ENCODE peak calls at places on chromosomes 6 and 20, in ten cellular contexts. One of them, this sample, is unnamed. For H3K36me3, the result is how much of the 10 kb centered on the place peaks cover.

GRCh38 chr6:100780648-100781047 is 100.5 kb downstream of the ASCC3 start:
- DNase-seq in tibial artery: no peak
- DNase-seq in heart left ventricle: no peak
- DNase-seq in tibial nerve: no peak
- DNase-seq in BE2C: no peak
- DNase-seq in cardiac muscle cell: no peak
- DNase-seq in adrenal gland: no peak
- DNase-seq in OCI-LY7: no peak
- DNase-seq in astrocyte: no peak
- DNase-seq in hepatocyte: no peak
- DNase-seq in this sample: no peak

GRCh38 chr20:58557713-58558335 is 42.6 kb upstream of the APCDD1L start:
- DNase-seq in tibial artery: no peak
- DNase-seq in heart left ventricle: no peak
- DNase-seq in tibial nerve: no peak
- DNase-seq in BE2C: no peak
- DNase-seq in cardiac muscle cell: no peak
- DNase-seq in adrenal gland: no peak
- DNase-seq in OCI-LY7: no peak
- DNase-seq in astrocyte: no peak
- DNase-seq in hepatocyte: no peak
- DNase-seq in this sample: no peak

GRCh38 chr6:15547379-15547778 is 115.4 kb downstream of the DTNBP1 start:
- DNase-seq in tibial artery: no peak
- DNase-seq in heart left ventricle: no peak
- DNase-seq in tibial nerve: no peak
- DNase-seq in BE2C: no peak
- DNase-seq in cardiac muscle cell: peak
- DNase-seq in adrenal gland: no peak
- DNase-seq in OCI-LY7: no peak
- DNase-seq in astrocyte: no peak
- DNase-seq in hepatocyte: no peak
- DNase-seq in this sample: no peak

GRCh38 chr6:40789143-40789764 is 202.1 kb upstream of the LRFN2 start:
- DNase-seq in tibial artery: no peak
- DNase-seq in heart left ventricle: no peak
- DNase-seq in tibial nerve: no peak
- DNase-seq in BE2C: peak
- DNase-seq in cardiac muscle cell: peak
- DNase-seq in adrenal gland: no peak
- DNase-seq in OCI-LY7: no peak
- DNase-seq in astrocyte: no peak
- DNase-seq in hepatocyte: no peak
- DNase-seq in this sample: no peak

GRCh38 chr6:110185879-110186278 is 5.7 kb downstream of the CDC40 start:
- DNase-seq in tibial artery: no peak
- DNase-seq in heart left ventricle: no peak
- DNase-seq in tibial nerve: no peak
- DNase-seq in BE2C: no peak
- DNase-seq in cardiac muscle cell: no peak
- DNase-seq in adrenal gland: no peak
- DNase-seq in OCI-LY7: no peak
- DNase-seq in astrocyte: no peak
- DNase-seq in hepatocyte: no peak
- DNase-seq in this sample: no peak

GRCh38 chr6:144993870-144994269 is 708.7 kb downstream of the UTRN start:
- DNase-seq in tibial artery: no peak
- DNase-seq in heart left ventricle: no peak
- DNase-seq in tibial nerve: no peak
- DNase-seq in BE2C: no peak
- DNase-seq in cardiac muscle cell: no peak
- DNase-seq in adrenal gland: no peak
- DNase-seq in OCI-LY7: no peak
- DNase-seq in astrocyte: peak
- DNase-seq in hepatocyte: no peak
- DNase-seq in this sample: no peak

GRCh38 chr20:24983896-24984295 is 8.7 kb downstream of the APMAP start:
- DNase-seq in tibial artery: no peak
- DNase-seq in heart left ventricle: no peak
- DNase-seq in tibial nerve: no peak
- DNase-seq in BE2C: no peak
- DNase-seq in cardiac muscle cell: no peak
- DNase-seq in adrenal gland: no peak
- DNase-seq in OCI-LY7: no peak
- DNase-seq in astrocyte: no peak
- DNase-seq in hepatocyte: no peak
- DNase-seq in this sample: no peak

GRCh38 chr6:958531-958930 is 265.6 kb upstream of the EXOC2 start:
- DNase-seq in tibial artery: no peak
- DNase-seq in heart left ventricle: no peak
- DNase-seq in tibial nerve: no peak
- DNase-seq in BE2C: no peak
- DNase-seq in cardiac muscle cell: no peak
- DNase-seq in adrenal gland: no peak
- DNase-seq in OCI-LY7: no peak
- DNase-seq in astrocyte: peak
- DNase-seq in hepatocyte: peak
- DNase-seq in this sample: no peak

GRCh38 chr6:27375613-27376079 is 12.9 kb upstream of the ZNF391 start:
- DNase-seq in tibial artery: no peak
- DNase-seq in heart left ventricle: no peak
- DNase-seq in tibial nerve: no peak
- DNase-seq in BE2C: no peak
- DNase-seq in cardiac muscle cell: no peak
- DNase-seq in adrenal gland: no peak
- DNase-seq in OCI-LY7: no peak
- DNase-seq in astrocyte: no peak
- DNase-seq in hepatocyte: peak
- DNase-seq in this sample: no peak

GRCh38 chr20:57526067-57526884 is 1.3 kb upstream of the CTCFL start:
- DNase-seq in tibial artery: no peak
- DNase-seq in heart left ventricle: no peak
- DNase-seq in tibial nerve: no peak
- DNase-seq in BE2C: peak
- DNase-seq in cardiac muscle cell: no peak
- DNase-seq in adrenal gland: no peak
- DNase-seq in OCI-LY7: peak
- DNase-seq in astrocyte: no peak
- DNase-seq in hepatocyte: no peak
- DNase-seq in this sample: no peak

GRCh38 chr6:4973972-4974885 is 29.6 kb downstream of the RPP40 start:
- DNase-seq in tibial artery: peak
- DNase-seq in heart left ventricle: no peak
- DNase-seq in tibial nerve: peak
- DNase-seq in BE2C: no peak
- DNase-seq in cardiac muscle cell: peak
- DNase-seq in adrenal gland: no peak
- DNase-seq in OCI-LY7: no peak
- DNase-seq in astrocyte: peak
- DNase-seq in hepatocyte: peak
- DNase-seq in this sample: no peak

GRCh38 chr20:35702051-35702823 is 3.0 kb downstream of the ROMO1 start:
- DNase-seq in tibial artery: no peak
- DNase-seq in heart left ventricle: no peak
- DNase-seq in tibial nerve: no peak
- DNase-seq in BE2C: no peak
- DNase-seq in cardiac muscle cell: no peak
- DNase-seq in adrenal gland: no peak
- DNase-seq in OCI-LY7: no peak
- DNase-seq in astrocyte: peak
- DNase-seq in hepatocyte: no peak
- DNase-seq in this sample: no peak

GRCh38 chr6:15956205-15957106 is 172.4 kb upstream of the MYLIP start:
- DNase-seq in tibial artery: no peak
- DNase-seq in heart left ventricle: no peak
- DNase-seq in tibial nerve: peak
- DNase-seq in BE2C: no peak
- DNase-seq in cardiac muscle cell: peak
- DNase-seq in adrenal gland: no peak
- DNase-seq in OCI-LY7: no peak
- DNase-seq in astrocyte: no peak
- DNase-seq in hepatocyte: peak
- DNase-seq in this sample: no peak

GRCh38 chr6:158752613-158753012 is 66.6 kb downstream of the EZR start:
- DNase-seq in tibial artery: no peak
- DNase-seq in heart left ventricle: no peak
- DNase-seq in tibial nerve: no peak
- DNase-seq in BE2C: peak
- DNase-seq in cardiac muscle cell: peak
- DNase-seq in adrenal gland: no peak
- DNase-seq in OCI-LY7: peak
- DNase-seq in astrocyte: no peak
- DNase-seq in hepatocyte: no peak
- DNase-seq in this sample: peak

GRCh38 chr6:147222160-147222838 is 18.1 kb downstream of the STXBP5 start:
- DNase-seq in tibial artery: no peak
- DNase-seq in heart left ventricle: no peak
- DNase-seq in tibial nerve: no peak
- DNase-seq in BE2C: no peak
- DNase-seq in cardiac muscle cell: peak
- DNase-seq in adrenal gland: no peak
- DNase-seq in OCI-LY7: no peak
- DNase-seq in astrocyte: no peak
- DNase-seq in hepatocyte: peak
- DNase-seq in this sample: no peak

GRCh38 chr20:1278993-1279392 is 12.9 kb downstream of the SNPH start:
- DNase-seq in tibial artery: no peak
- DNase-seq in heart left ventricle: no peak
- DNase-seq in tibial nerve: no peak
- DNase-seq in BE2C: no peak
- DNase-seq in cardiac muscle cell: no peak
- DNase-seq in adrenal gland: no peak
- DNase-seq in OCI-LY7: peak
- DNase-seq in astrocyte: no peak
- DNase-seq in hepatocyte: no peak
- DNase-seq in this sample: no peak

GRCh38 chr20:8424010-8424409 is 291.9 kb downstream of the PLCB1 start:
- DNase-seq in tibial artery: no peak
- DNase-seq in heart left ventricle: no peak
- DNase-seq in tibial nerve: no peak
- DNase-seq in BE2C: peak
- DNase-seq in cardiac muscle cell: peak
- DNase-seq in adrenal gland: peak
- DNase-seq in OCI-LY7: no peak
- DNase-seq in astrocyte: peak
- DNase-seq in hepatocyte: no peak
- DNase-seq in this sample: no peak

GRCh38 chr6:140463312-140463710 is 1088.9 kb upstream of the CITED2 start:
- DNase-seq in tibial artery: no peak
- DNase-seq in heart left ventricle: no peak
- DNase-seq in tibial nerve: no peak
- DNase-seq in BE2C: no peak
- DNase-seq in cardiac muscle cell: no peak
- DNase-seq in adrenal gland: no peak
- DNase-seq in OCI-LY7: no peak
- DNase-seq in astrocyte: no peak
- DNase-seq in hepatocyte: no peak
- DNase-seq in this sample: no peak

GRCh38 chr20:24673678-24674570 is 204.5 kb downstream of the SYNDIG1 start:
- DNase-seq in tibial artery: peak
- DNase-seq in heart left ventricle: no peak
- DNase-seq in tibial nerve: no peak
- DNase-seq in BE2C: no peak
- DNase-seq in cardiac muscle cell: peak
- DNase-seq in adrenal gland: no peak
- DNase-seq in OCI-LY7: no peak
- DNase-seq in astrocyte: peak
- DNase-seq in hepatocyte: no peak
- DNase-seq in this sample: no peak

GRCh38 chr20:50574586-50574985 is 64.4 kb downstream of the PTPN1 start:
- DNase-seq in tibial artery: no peak
- DNase-seq in heart left ventricle: no peak
- DNase-seq in tibial nerve: no peak
- DNase-seq in BE2C: no peak
- DNase-seq in cardiac muscle cell: no peak
- DNase-seq in adrenal gland: no peak
- DNase-seq in OCI-LY7: no peak
- DNase-seq in astrocyte: no peak
- DNase-seq in hepatocyte: no peak
- DNase-seq in this sample: no peak
- H3K36me3 ChIP-seq in tibial artery: half or more
- H3K36me3 ChIP-seq in heart left ventricle: under half
- H3K36me3 ChIP-seq in tibial nerve: half or more
- H3K36me3 ChIP-seq in BE2C: under half
- H3K36me3 ChIP-seq in cardiac muscle cell: under half
- H3K36me3 ChIP-seq in adrenal gland: under half
- H3K36me3 ChIP-seq in OCI-LY7: under half
- H3K36me3 ChIP-seq in astrocyte: under half
- H3K36me3 ChIP-seq in hepatocyte: under half
- H3K36me3 ChIP-seq in this sample: half or more

GRCh38 chr6:160734627-160735026 is 32.6 kb downstream of the PLG start:
- DNase-seq in tibial artery: no peak
- DNase-seq in heart left ventricle: no peak
- DNase-seq in tibial nerve: no peak
- DNase-seq in BE2C: no peak
- DNase-seq in cardiac muscle cell: no peak
- DNase-seq in adrenal gland: no peak
- DNase-seq in OCI-LY7: no peak
- DNase-seq in astrocyte: no peak
- DNase-seq in hepatocyte: no peak
- DNase-seq in this sample: no peak
- H3K36me3 ChIP-seq in tibial artery: under half
- H3K36me3 ChIP-seq in heart left ventricle: under half
- H3K36me3 ChIP-seq in tibial nerve: under half
- H3K36me3 ChIP-seq in BE2C: under half
- H3K36me3 ChIP-seq in cardiac muscle cell: under half
- H3K36me3 ChIP-seq in adrenal gland: under half
- H3K36me3 ChIP-seq in OCI-LY7: under half
- H3K36me3 ChIP-seq in astrocyte: under half
- H3K36me3 ChIP-seq in hepatocyte: under half
- H3K36me3 ChIP-seq in this sample: under half

DNA sequence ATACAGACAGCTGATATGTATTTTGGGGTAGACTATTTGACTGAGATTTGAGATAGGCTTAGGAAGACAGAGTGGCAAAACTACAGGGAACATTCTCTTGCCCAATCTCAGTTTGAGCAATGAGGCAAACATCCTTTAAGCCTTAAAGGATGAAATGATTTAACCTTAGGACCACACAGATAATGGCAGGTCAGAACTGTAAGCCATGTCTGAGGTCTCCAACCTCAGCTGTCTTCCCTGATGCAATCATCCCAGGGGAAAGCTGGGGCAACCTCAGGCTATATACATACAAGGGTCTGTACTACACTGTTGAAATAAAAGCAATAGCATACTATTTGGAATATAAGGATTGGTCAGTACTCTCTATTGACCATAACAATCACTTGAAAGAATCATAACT is 83.8 kb upstream of the NUP153 start:
- DNase-seq in tibial artery: no peak
- DNase-seq in heart left ventricle: no peak
- DNase-seq in tibial nerve: no peak
- DNase-seq in BE2C: no peak
- DNase-seq in cardiac muscle cell: peak
- DNase-seq in adrenal gland: no peak
- DNase-seq in OCI-LY7: no peak
- DNase-seq in astrocyte: no peak
- DNase-seq in hepatocyte: no peak
- DNase-seq in this sample: no peak
- H3K36me3 ChIP-seq in tibial artery: half or more
- H3K36me3 ChIP-seq in heart left ventricle: under half
- H3K36me3 ChIP-seq in tibial nerve: half or more
- H3K36me3 ChIP-seq in BE2C: under half
- H3K36me3 ChIP-seq in cardiac muscle cell: half or more
- H3K36me3 ChIP-seq in adrenal gland: under half
- H3K36me3 ChIP-seq in OCI-LY7: under half
- H3K36me3 ChIP-seq in astrocyte: under half
- H3K36me3 ChIP-seq in hepatocyte: under half
- H3K36me3 ChIP-seq in this sample: under half

GRCh38 chr6:159875194-159875593 is 15.6 kb upstream of the MAS1 start:
- DNase-seq in tibial artery: no peak
- DNase-seq in heart left ventricle: no peak
- DNase-seq in tibial nerve: no peak
- DNase-seq in BE2C: no peak
- DNase-seq in cardiac muscle cell: no peak
- DNase-seq in adrenal gland: no peak
- DNase-seq in OCI-LY7: peak
- DNase-seq in astrocyte: no peak
- DNase-seq in hepatocyte: no peak
- DNase-seq in this sample: no peak
- H3K36me3 ChIP-seq in tibial artery: under half
- H3K36me3 ChIP-seq in heart left ventricle: under half
- H3K36me3 ChIP-seq in tibial nerve: under half
- H3K36me3 ChIP-seq in BE2C: under half
- H3K36me3 ChIP-seq in cardiac muscle cell: under half
- H3K36me3 ChIP-seq in adrenal gland: under half
- H3K36me3 ChIP-seq in OCI-LY7: under half
- H3K36me3 ChIP-seq in astrocyte: under half
- H3K36me3 ChIP-seq in hepatocyte: under half
- H3K36me3 ChIP-seq in this sample: under half